ENCODE peak calls at places on chromosomes 6 and 20, in nine cellular contexts. S is thyroid gland, I is A549, O is IMR-90, N is right lobe of liver, K is HCT116, Y is transverse colon, U is adrenal gland, B is ovary. V is an unnamed sample.

GRCh38 chr6:152233547-152234320 is 403.4 kb downstream of the SYNE1 start:
- DNase-seq in S (no peak), I (no peak), O (no peak), N (no peak), K (no peak), Y (no peak), U (no peak), B (no peak), V (no peak)

GRCh38 chr20:48538058-48538825 is 289.6 kb downstream of the PREX1 start:
- DNase-seq in S (peak; percentile 96), I (peak; percentile 51), O (peak; percentile 52), N (no peak), K (peak; percentile 6), Y (no peak), U (no peak), B (no peak), V (peak; percentile 44)

GRCh38 chr20:37336369-37337207 is 9.4 kb upstream of the SRC start:
- DNase-seq in S (no peak), I (no peak), O (peak; percentile 20), N (no peak), K (no peak), Y (peak; percentile 63), U (peak; percentile 86), B (peak; percentile 64), V (no peak)

GRCh38 chr6:40723967-40724366 is 136.8 kb upstream of the LRFN2 start:
- DNase-seq in S (no peak), I (no peak), O (no peak), N (no peak), K (no peak), Y (no peak), U (no peak), B (no peak), V (no peak)

GRCh38 chr6:18725449-18725848 is 338.3 kb downstream of the RNF144B start:
- DNase-seq in S (no peak), I (no peak), O (no peak), N (no peak), K (no peak), Y (no peak), U (no peak), B (no peak), V (no peak)

GRCh38 chr6:144289006-144289405 is 3.9 kb downstream of the UTRN start:
- DNase-seq in S (no peak), I (no peak), O (no peak), N (no peak), K (no peak), Y (no peak), U (no peak), B (no peak), V (no peak)

GRCh38 chr20:62887147-62887859 is 25.7 kb upstream of the TCFL5 start:
- DNase-seq in S (peak; percentile 68), I (no peak), O (peak; percentile 96), N (peak; percentile 71), K (no peak), Y (peak; percentile 84), U (peak; percentile 97), B (no peak), V (peak; percentile 67)

GRCh38 chr20:13995086-13995665 is at the start of gene MACROD2:
- DNase-seq in S (peak; percentile 95), I (peak; percentile 96), O (peak; percentile 16), N (peak; percentile 97), K (peak; percentile 93), Y (peak; percentile 96), U (peak; percentile 96), B (peak; percentile 93), V (peak; percentile 98)

GRCh38 chr6:132130530-132131298 is 179.5 kb upstream of the CCN2 start:
- DNase-seq in S (no peak), I (no peak), O (peak; percentile 68), N (no peak), K (no peak), Y (peak; percentile 10), U (peak; percentile 7), B (peak; percentile 43), V (no peak)

GRCh38 chr6:133854633-133855598 is 34.0 kb upstream of the TCF21 start:
- DNase-seq in S (no peak), I (no peak), O (no peak), N (no peak), K (no peak), Y (no peak), U (no peak), B (no peak), V (no peak)

DNA sequence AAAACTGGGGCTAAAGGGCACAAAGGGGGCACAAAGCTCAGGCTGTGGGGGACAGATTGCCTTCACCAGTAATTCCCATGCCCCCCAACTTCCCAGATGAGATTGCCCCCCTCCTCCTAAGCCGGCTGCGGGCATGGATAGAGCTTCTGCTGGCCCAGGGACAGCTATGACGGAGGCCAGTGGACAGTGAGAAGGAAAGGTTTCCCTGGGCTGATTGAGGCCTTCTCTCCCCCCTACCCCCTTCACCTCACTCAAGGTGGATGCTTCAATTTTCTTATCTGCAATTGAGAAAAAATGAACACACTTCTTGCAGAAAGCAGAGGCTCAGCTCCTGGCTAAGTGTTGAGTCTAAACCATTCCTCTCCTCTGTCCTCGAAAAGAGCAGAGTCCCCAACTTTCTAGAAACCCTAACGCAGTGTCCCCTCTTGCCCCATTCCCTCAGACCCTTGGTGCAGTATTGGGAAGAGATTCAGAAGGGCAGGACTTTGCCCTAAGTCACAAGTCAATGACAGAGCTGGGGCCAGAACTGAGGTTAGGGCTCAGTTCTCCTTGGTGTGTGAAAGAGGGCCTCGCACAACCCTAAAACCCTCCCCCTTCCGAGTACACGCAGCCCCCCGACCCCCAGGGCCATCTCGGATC is 808 bp downstream of the SDC4 start:
- DNase-seq in S (peak; percentile 43), I (no peak), O (no peak), N (no peak), K (no peak), Y (no peak), U (peak; percentile 73), B (no peak), V (peak; percentile 36)
- H3K4me1 ChIP-seq in S (peaks cover 49% of the 10 kb centered on the region), I (peaks cover 60% of the 10 kb centered on the region), O (peaks cover 35% of the 10 kb centered on the region), N (no peaks in the 10 kb centered on the region), K (peaks cover 53% of the 10 kb centered on the region), Y (peaks cover 42% of the 10 kb centered on the region), U (peaks cover 46% of the 10 kb centered on the region), B (peaks cover 12% of the 10 kb centered on the region), V (peaks cover 64% of the 10 kb centered on the region)

GRCh38 chr20:50790651-50791277 is 4.1 kb upstream of the BCAS4 start:
- DNase-seq in S (peak; percentile 95), I (peak; percentile 87), O (peak; percentile 85), N (peak; percentile 86), K (peak; percentile 82), Y (peak; percentile 94), U (peak; percentile 84), B (peak; percentile 91), V (peak; percentile 94)
- TF ChIP-seq POLR2A in S (no peak), I (peak; percentile 42), O (peak; percentile 42), N (peak; percentile 10), K (peak; percentile 54), Y (peak; percentile 41), U (no peak), B (no peak), V (no peak)

GRCh38 chr20:20299904-20300303 is 68.0 kb upstream of the INSM1 start:
- DNase-seq in S (no peak), I (no peak), O (no peak), N (no peak), K (no peak), Y (no peak), U (no peak), B (no peak), V (no peak)

GRCh38 chr20:20303320-20303719 is 64.6 kb upstream of the INSM1 start:
- DNase-seq in S (no peak), I (no peak), O (no peak), N (no peak), K (no peak), Y (no peak), U (no peak), B (no peak), V (no peak)

GRCh38 chr20:20303742-20304141 is 64.2 kb upstream of the INSM1 start:
- DNase-seq in S (no peak), I (no peak), O (no peak), N (no peak), K (no peak), Y (no peak), U (peak; percentile 13), B (no peak), V (no peak)

DNA sequence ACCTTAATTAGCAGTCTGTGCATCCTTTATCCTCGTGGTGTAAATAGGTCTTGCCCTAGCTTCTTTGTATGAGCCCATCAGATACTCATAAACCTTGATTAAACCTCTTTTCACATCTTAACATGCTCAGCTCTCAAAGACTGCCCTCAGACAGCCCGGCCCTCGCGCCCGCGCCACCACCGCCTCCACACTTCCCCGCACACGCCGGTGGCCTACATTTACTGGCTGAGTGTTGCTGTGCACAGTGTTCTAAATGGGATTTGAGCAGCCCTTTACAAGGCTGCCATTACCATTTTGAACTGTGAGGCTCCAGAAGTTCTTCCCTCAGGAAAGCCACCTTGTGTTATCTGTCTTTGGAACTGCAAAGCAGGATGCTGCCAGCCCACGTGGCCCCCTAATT is 63.0 kb upstream of the INSM1 start:
- DNase-seq in S (no peak), I (no peak), O (no peak), N (no peak), K (no peak), Y (no peak), U (no peak), B (no peak), V (no peak)
- TF ChIP-seq CTCF in S (no peak), I (no peak), O (no peak), N (no peak), K (no peak), Y (no peak), U (no peak), B (no peak), V (no peak)

GRCh38 chr6:108585921-108586320 is 25.2 kb downstream of the FOXO3 start:
- DNase-seq in S (no peak), I (no peak), O (no peak), N (no peak), K (no peak), Y (no peak), U (no peak), B (no peak), V (no peak)

GRCh38 chr6:108591040-108591816 is 30.5 kb downstream of the FOXO3 start:
- DNase-seq in S (no peak), I (no peak), O (peak; percentile 32), N (no peak), K (no peak), Y (no peak), U (no peak), B (no peak), V (no peak)

GRCh38 chr6:108587258-108588059 is 26.7 kb downstream of the FOXO3 start:
- DNase-seq in S (no peak), I (no peak), O (peak; percentile 92), N (no peak), K (no peak), Y (no peak), U (peak; percentile 42), B (peak; percentile 49), V (no peak)

GRCh38 chr6:108589244-108589730 is 28.6 kb downstream of the FOXO3 start:
- DNase-seq in S (peak; percentile 91), I (peak; percentile 21), O (peak; percentile 63), N (peak; percentile 65), K (peak; percentile 18), Y (peak; percentile 83), U (peak; percentile 49), B (peak; percentile 79), V (peak; percentile 85)

DNA sequence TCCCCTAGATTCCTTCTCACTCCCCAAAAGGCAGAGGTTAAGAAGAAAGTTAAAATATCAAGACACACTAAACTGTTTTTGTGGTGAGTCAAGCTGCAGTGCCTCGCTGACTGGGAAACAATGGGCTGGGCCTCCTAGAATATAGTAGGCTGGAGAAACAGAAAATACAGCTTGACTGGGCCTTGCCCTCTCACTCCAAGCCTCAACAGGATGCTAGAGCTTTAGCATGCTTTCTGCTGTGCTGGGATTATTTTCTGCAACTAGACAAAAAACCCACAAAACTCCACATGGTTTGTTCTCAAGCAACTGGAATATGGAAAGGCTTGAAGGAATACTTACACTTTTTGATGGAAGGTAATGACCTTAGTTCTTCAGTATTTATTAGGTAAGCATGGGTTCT is 27.9 kb downstream of the FOXO3 start:
- DNase-seq in S (peak; percentile 35), I (no peak), O (peak; percentile 67), N (no peak), K (no peak), Y (peak; percentile 31), U (no peak), B (no peak), V (no peak)
- H3K4me1 ChIP-seq in S (peaks cover 92% of the 10 kb centered on the region), I (peaks cover 40% of the 10 kb centered on the region), O (peaks cover 43% of the 10 kb centered on the region), N (peaks cover 3% of the 10 kb centered on the region), K (peaks cover 35% of the 10 kb centered on the region), Y (peaks cover 89% of the 10 kb centered on the region), U (peaks cover 26% of the 10 kb centered on the region), B (peaks cover 55% of the 10 kb centered on the region), V (peaks cover 92% of the 10 kb centered on the region)